ENCODE peak calls at places on chromosomes 3 and 15, in five cellular contexts. D is CD8-positive, alpha-beta memory T cell; W is NCI-H2081; N is mesendoderm; Z is NCI-H1105. S is an unnamed sample.

GRCh38 chr15:28961391-28961790 is 75.6 kb downstream of the APBA2 start:
- DNase-seq in D (no peak), Z (no peak), N (no peak), W (no peak), S (no peak)

GRCh38 chr3:151660890-151661289 is 72.8 kb upstream of the AADACL2 start:
- DNase-seq in Z (no peak), W (no peak), N (no peak), D (no peak), S (no peak)

GRCh38 chr3:160973067-160973466 is 132.1 kb downstream of the B3GALNT1 start:
- DNase-seq in N (no peak), W (no peak), D (no peak), Z (no peak), S (no peak)

GRCh38 chr3:121989943-121990342 is 32.1 kb downstream of the ILDR1 start:
- DNase-seq in W (no peak), Z (no peak), D (no peak), N (peak), S (peak)

GRCh38 chr3:44171891-44172290 is 69.8 kb upstream of the TOPAZ1 start:
- DNase-seq in W (no peak), N (no peak), Z (no peak), D (no peak), S (no peak)

GRCh38 chr3:158160958-158161357 is 51.1 kb downstream of the RSRC1 start:
- DNase-seq in W (no peak), D (no peak), N (no peak), Z (no peak), S (peak)

GRCh38 chr15:50128266-50128665 is 9.2 kb upstream of the ATP8B4 start:
- DNase-seq in Z (no peak), D (no peak), N (peak), W (no peak), S (no peak)

GRCh38 chr15:48712546-48712945 is 67.0 kb upstream of the FBN1 start:
- DNase-seq in N (no peak), Z (no peak), W (no peak), D (no peak), S (no peak)

GRCh38 chr15:35854398-35854797 is 308.4 kb upstream of the DPH6 start:
- DNase-seq in D (no peak), Z (no peak), W (no peak), N (no peak), S (no peak)

GRCh38 chr15:65258863-65259262 is 27.8 kb downstream of the PARP16 start:
- DNase-seq in D (no peak), W (no peak), N (no peak), Z (no peak), S (no peak)

GRCh38 chr3:156605686-156606605 is 51.0 kb upstream of the SSR3 start:
- DNase-seq in D (no peak), Z (no peak), W (peak), N (peak), S (peak)

GRCh38 chr3:196901768-196902167 is 34.0 kb downstream of the SENP5 start:
- DNase-seq in W (no peak), N (no peak), Z (no peak), D (no peak), S (no peak)

GRCh38 chr15:45253330-45253729 is 1.3 kb downstream of the SLC28A2 start:
- DNase-seq in N (peak), W (no peak), Z (no peak), D (no peak), S (peak)

GRCh38 chr3:112615942-112616731 is 24.8 kb downstream of the CCDC80 start:
- DNase-seq in W (no peak), Z (no peak), N (no peak), D (no peak), S (no peak)

GRCh38 chr3:53493618-53493996 is 804 bp upstream of the CACNA1D start:
- DNase-seq in D (no peak), W (no peak), N (no peak), Z (no peak), S (no peak)

GRCh38 chr3:143657391-143657790 is 190.9 kb downstream of the SLC9A9 start:
- DNase-seq in W (no peak), D (no peak), N (no peak), Z (no peak), S (no peak)

GRCh38 chr3:190059242-190059590 is 61.5 kb downstream of the P3H2 start:
- DNase-seq in D (no peak), N (no peak), Z (no peak), W (no peak), S (no peak)

GRCh38 chr3:45273681-45274515 is 47.8 kb upstream of the TMEM158 start:
- DNase-seq in Z (no peak), D (no peak), N (peak), W (no peak), S (peak)

GRCh38 chr15:68821190-68821897 is 649 bp upstream of the ANP32A start:
- DNase-seq in W (no peak), D (no peak), N (no peak), Z (no peak), S (peak)

GRCh38 chr15:78621810-78622402 is 1.1 kb upstream of the CHRNA3 start:
- DNase-seq in W (no peak), N (no peak), D (no peak), Z (no peak), S (no peak)

GRCh38 chr15:52076889-52077781 is 35.4 kb downstream of the BCL2L10 start:
- DNase-seq in Z (no peak), N (peak), D (no peak), W (no peak), S (peak)

GRCh38 chr15:74127954-74128784 is 2.2 kb upstream of the ISLR2 start:
- DNase-seq in W (no peak), N (no peak), D (no peak), Z (no peak), S (no peak)

GRCh38 chr15:24766511-24767133 is 91.0 kb downstream of the NPAP1 start:
- DNase-seq in N (no peak), Z (no peak), W (no peak), D (no peak), S (no peak)

GRCh38 chr3:172516318-172517214 is 6.7 kb downstream of the TNFSF10 start:
- DNase-seq in D (no peak), N (no peak), Z (no peak), W (no peak), S (no peak)

GRCh38 chr3:128992926-128993460 is 883 bp downstream of the CFAP92 start:
- DNase-seq in N (no peak), W (no peak), D (no peak), Z (no peak), S (no peak)

GRCh38 chr15:22851513-22851912 is 13.0 kb downstream of the NIPA2 start:
- DNase-seq in N (no peak), W (no peak), D (no peak), Z (no peak), S (no peak)

GRCh38 chr15:69794643-69795461 is 302.9 kb downstream of the TLE3 start:
- DNase-seq in N (peak), W (no peak), Z (no peak), D (no peak), S (no peak)

GRCh38 chr3:185649414-185649813 is 63.3 kb downstream of the SENP2 start:
- DNase-seq in D (no peak), N (no peak), W (no peak), Z (no peak), S (no peak)

GRCh38 chr3:156535162-156535627 is 19.7 kb downstream of the SSR3 start:
- DNase-seq in N (peak), Z (no peak), W (no peak), D (no peak), S (peak)

S was measured in RKO.